ENCODE peak calls at places on chromosome 15, in seven cellular contexts. One of them, this sample, is unnamed.
A peak's percentile ranks its signal among the peaks of the same experiment; 100 is the strongest.

GRCh38 chr15:84791763-84792162 is 25.4 kb upstream of the ALPK3 start:
- DNase-seq in left ventricle myocardium inferior: no peak
- DNase-seq in osteoblast: peak; percentile 60
- DNase-seq in transverse colon: no peak
- DNase-seq in cardiac muscle cell: peak; percentile 21
- DNase-seq in psoas muscle: no peak
- DNase-seq in CD8-positive, alpha-beta T cell: no peak
- DNase-seq in this sample: no peak

GRCh38 chr15:91919014-91919534 is 65.6 kb downstream of the SLCO3A1 start:
- DNase-seq in psoas muscle: no peak
- DNase-seq in transverse colon: no peak
- DNase-seq in CD8-positive, alpha-beta T cell: no peak
- DNase-seq in osteoblast: peak; percentile 55
- DNase-seq in cardiac muscle cell: no peak
- DNase-seq in left ventricle myocardium inferior: peak; percentile 78
- DNase-seq in this sample: no peak

GRCh38 chr15:81887913-81888312 is 157.9 kb downstream of the MEX3B start:
- DNase-seq in psoas muscle: no peak
- DNase-seq in CD8-positive, alpha-beta T cell: no peak
- DNase-seq in osteoblast: no peak
- DNase-seq in cardiac muscle cell: peak; percentile 47
- DNase-seq in left ventricle myocardium inferior: no peak
- DNase-seq in transverse colon: no peak
- DNase-seq in this sample: no peak

GRCh38 chr15:59380902-59381610 is 8.4 kb upstream of the MYO1E start:
- DNase-seq in CD8-positive, alpha-beta T cell: no peak
- DNase-seq in cardiac muscle cell: no peak
- DNase-seq in psoas muscle: no peak
- DNase-seq in osteoblast: no peak
- DNase-seq in transverse colon: peak; percentile 20
- DNase-seq in left ventricle myocardium inferior: no peak
- DNase-seq in this sample: no peak

GRCh38 chr15:25775317-25775912 is 87.7 kb downstream of the ATP10A start:
- DNase-seq in osteoblast: peak; percentile 93
- DNase-seq in cardiac muscle cell: peak; percentile 53
- DNase-seq in CD8-positive, alpha-beta T cell: no peak
- DNase-seq in left ventricle myocardium inferior: peak; percentile 75
- DNase-seq in transverse colon: peak; percentile 26
- DNase-seq in psoas muscle: peak; percentile 70
- DNase-seq in this sample: no peak

GRCh38 chr15:56739964-56740640 is 6.8 kb upstream of the ZNF280D start:
- DNase-seq in left ventricle myocardium inferior: no peak
- DNase-seq in psoas muscle: no peak
- DNase-seq in osteoblast: no peak
- DNase-seq in cardiac muscle cell: no peak
- DNase-seq in transverse colon: no peak
- DNase-seq in CD8-positive, alpha-beta T cell: no peak
- DNase-seq in this sample: peak; percentile 23

GRCh38 chr15:61992518-61992917 is 67.7 kb downstream of the VPS13C start:
- DNase-seq in psoas muscle: no peak
- DNase-seq in transverse colon: no peak
- DNase-seq in osteoblast: no peak
- DNase-seq in cardiac muscle cell: no peak
- DNase-seq in CD8-positive, alpha-beta T cell: no peak
- DNase-seq in left ventricle myocardium inferior: no peak
- DNase-seq in this sample: no peak

GRCh38 chr15:81098349-81098748 is 35.7 kb upstream of the CFAP161 start:
- DNase-seq in CD8-positive, alpha-beta T cell: no peak
- DNase-seq in psoas muscle: no peak
- DNase-seq in cardiac muscle cell: no peak
- DNase-seq in transverse colon: no peak
- DNase-seq in osteoblast: no peak
- DNase-seq in left ventricle myocardium inferior: no peak
- DNase-seq in this sample: no peak

GRCh38 chr15:36766449-36766848 is 187.0 kb downstream of the CDIN1 start:
- DNase-seq in psoas muscle: no peak
- DNase-seq in left ventricle myocardium inferior: no peak
- DNase-seq in cardiac muscle cell: no peak
- DNase-seq in osteoblast: no peak
- DNase-seq in CD8-positive, alpha-beta T cell: no peak
- DNase-seq in transverse colon: no peak
- DNase-seq in this sample: no peak

GRCh38 chr15:83305696-83306291 is 21.3 kb upstream of the BNC1 start:
- DNase-seq in left ventricle myocardium inferior: no peak
- DNase-seq in transverse colon: no peak
- DNase-seq in cardiac muscle cell: peak; percentile 37
- DNase-seq in CD8-positive, alpha-beta T cell: no peak
- DNase-seq in psoas muscle: no peak
- DNase-seq in osteoblast: peak; percentile 62
- DNase-seq in this sample: no peak

GRCh38 chr15:52097176-52097575 is 15.4 kb downstream of the BCL2L10 start:
- DNase-seq in CD8-positive, alpha-beta T cell: no peak
- DNase-seq in cardiac muscle cell: peak; percentile 58
- DNase-seq in transverse colon: no peak
- DNase-seq in osteoblast: no peak
- DNase-seq in left ventricle myocardium inferior: no peak
- DNase-seq in psoas muscle: no peak
- DNase-seq in this sample: no peak

DNA sequence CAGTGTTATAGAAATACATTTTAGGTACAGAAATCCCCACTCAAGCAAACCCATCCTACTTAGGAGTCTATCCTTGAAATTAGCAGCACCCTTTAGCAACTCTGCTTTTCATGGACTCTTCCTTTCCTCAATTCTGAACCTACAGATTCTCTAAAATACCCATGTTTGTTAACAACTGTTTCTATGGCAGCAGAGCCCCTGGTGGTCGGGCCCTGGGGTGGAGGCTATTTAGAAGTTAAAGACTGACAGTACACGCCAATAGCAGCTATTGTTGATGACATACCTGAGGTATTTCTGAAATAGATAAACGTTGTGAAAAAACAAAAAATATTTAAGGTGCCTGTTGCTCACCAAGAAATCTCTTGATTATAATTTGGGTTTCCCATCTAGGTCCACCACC is 23.4 kb upstream of the NRG4 start:
- DNase-seq in left ventricle myocardium inferior: no peak
- DNase-seq in osteoblast: no peak
- DNase-seq in psoas muscle: no peak
- DNase-seq in cardiac muscle cell: no peak
- DNase-seq in CD8-positive, alpha-beta T cell: no peak
- DNase-seq in transverse colon: no peak
- DNase-seq in this sample: no peak
- TF ChIP-seq CTCF in left ventricle myocardium inferior: no peak
- TF ChIP-seq CTCF in osteoblast: no peak
- TF ChIP-seq CTCF in psoas muscle: no peak
- TF ChIP-seq CTCF in cardiac muscle cell: no peak
- TF ChIP-seq CTCF in CD8-positive, alpha-beta T cell: no peak
- TF ChIP-seq CTCF in transverse colon: no peak
- TF ChIP-seq CTCF in this sample: no peak

GRCh38 chr15:55673287-55673686 is 69.7 kb downstream of the PRTG start:
- DNase-seq in CD8-positive, alpha-beta T cell: no peak
- DNase-seq in cardiac muscle cell: no peak
- DNase-seq in transverse colon: no peak
- DNase-seq in psoas muscle: no peak
- DNase-seq in osteoblast: no peak
- DNase-seq in left ventricle myocardium inferior: no peak
- DNase-seq in this sample: no peak
- H3K4me1 ChIP-seq in CD8-positive, alpha-beta T cell: no peaks in the 10 kb centered on the region
- H3K4me1 ChIP-seq in cardiac muscle cell: peaks cover 37% of the 10 kb centered on the region
- H3K4me1 ChIP-seq in transverse colon: no peaks in the 10 kb centered on the region
- H3K4me1 ChIP-seq in psoas muscle: no peaks in the 10 kb centered on the region
- H3K4me1 ChIP-seq in osteoblast: no peaks in the 10 kb centered on the region
- H3K4me1 ChIP-seq in left ventricle myocardium inferior: no peaks in the 10 kb centered on the region
- H3K4me1 ChIP-seq in this sample: no peaks in the 10 kb centered on the region

DNA sequence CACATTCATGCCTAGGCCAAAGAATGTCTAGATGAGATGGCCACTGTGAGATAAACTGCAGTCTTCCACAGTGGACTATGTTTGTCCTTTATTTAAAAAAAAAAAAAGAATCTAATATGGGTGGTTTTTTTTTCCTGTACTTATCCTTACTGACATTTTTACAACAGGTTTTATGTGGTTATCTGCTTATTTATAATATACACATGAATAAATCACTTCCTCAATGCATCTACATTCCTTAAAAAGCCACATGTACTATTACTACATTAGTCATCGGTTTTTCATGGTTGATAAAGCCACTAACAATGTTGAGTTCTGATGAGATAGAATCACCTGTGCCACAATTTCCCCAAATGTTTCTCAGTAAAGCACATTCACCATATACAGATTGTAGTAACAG is 341.3 kb upstream of the THBS1 start:
- DNase-seq in psoas muscle: no peak
- DNase-seq in left ventricle myocardium inferior: no peak
- DNase-seq in CD8-positive, alpha-beta T cell: no peak
- DNase-seq in osteoblast: no peak
- DNase-seq in transverse colon: no peak
- DNase-seq in cardiac muscle cell: no peak
- DNase-seq in this sample: no peak
- H3K27ac ChIP-seq in psoas muscle: no peak overlapping the region
- H3K27ac ChIP-seq in left ventricle myocardium inferior: no peak overlapping the region
- H3K27ac ChIP-seq in CD8-positive, alpha-beta T cell: no peak overlapping the region
- H3K27ac ChIP-seq in osteoblast: peak overlapping the region; percentile 44
- H3K27ac ChIP-seq in transverse colon: no peak overlapping the region
- H3K27ac ChIP-seq in cardiac muscle cell: no peak overlapping the region
- H3K27ac ChIP-seq in this sample: no peak overlapping the region

DNA sequence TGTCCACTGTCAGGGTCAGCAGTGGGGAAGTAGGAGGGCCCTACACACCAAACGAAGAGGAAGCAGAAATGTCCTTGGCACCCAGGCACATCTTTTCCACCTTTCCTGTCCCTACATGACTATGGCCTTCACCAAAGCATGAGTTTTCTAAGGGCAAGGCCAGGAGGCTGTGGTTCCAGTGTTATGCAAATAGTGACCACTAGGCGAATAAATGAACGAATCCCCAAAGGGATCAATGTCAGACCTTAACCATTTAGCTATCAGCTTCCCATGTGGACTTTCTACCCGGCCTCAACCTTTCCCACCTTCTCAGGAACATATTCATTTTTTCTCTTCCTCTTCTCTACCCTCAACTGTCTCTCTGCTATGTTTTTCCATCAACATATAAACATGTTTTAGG is 63.1 kb downstream of the NTRK3 start:
- DNase-seq in osteoblast: no peak
- DNase-seq in psoas muscle: no peak
- DNase-seq in transverse colon: no peak
- DNase-seq in cardiac muscle cell: no peak
- DNase-seq in CD8-positive, alpha-beta T cell: no peak
- DNase-seq in left ventricle myocardium inferior: no peak
- DNase-seq in this sample: no peak
- TF ChIP-seq CTCF in osteoblast: no peak
- TF ChIP-seq CTCF in psoas muscle: no peak
- TF ChIP-seq CTCF in transverse colon: no peak
- TF ChIP-seq CTCF in cardiac muscle cell: no peak
- TF ChIP-seq CTCF in CD8-positive, alpha-beta T cell: no peak
- TF ChIP-seq CTCF in left ventricle myocardium inferior: no peak
- TF ChIP-seq CTCF in this sample: no peak

DNA sequence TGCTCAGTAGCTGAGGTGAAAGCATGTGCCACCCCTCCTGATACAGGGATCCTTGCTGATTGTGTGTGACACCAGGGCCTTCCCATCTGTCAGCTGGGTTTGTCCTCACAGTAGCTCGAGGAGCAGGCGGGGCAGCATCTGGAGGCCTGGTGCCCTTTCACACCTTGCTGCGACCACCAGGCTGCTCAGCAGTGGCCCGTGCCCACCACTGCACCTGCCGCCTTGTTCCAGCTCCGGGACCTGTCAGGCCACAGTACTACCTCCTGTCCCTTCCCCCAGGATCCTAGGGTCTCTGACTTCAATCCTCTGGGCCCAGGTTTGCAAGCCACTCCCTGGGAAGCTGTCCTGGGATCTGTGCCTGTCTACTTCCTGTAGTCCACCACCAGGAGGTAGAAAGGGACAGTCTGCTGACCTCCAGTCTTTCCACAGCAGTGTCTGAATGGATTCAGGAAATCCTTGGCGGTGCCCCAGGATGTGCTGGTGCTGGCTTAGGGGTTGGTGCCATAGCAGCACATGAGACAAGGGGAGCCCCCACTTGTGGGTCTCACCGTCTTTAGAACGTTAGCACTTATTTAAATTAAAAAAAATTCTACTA is 27.5 kb downstream of the APBA2 start:
- DNase-seq in CD8-positive, alpha-beta T cell: no peak
- DNase-seq in left ventricle myocardium inferior: no peak
- DNase-seq in transverse colon: no peak
- DNase-seq in osteoblast: no peak
- DNase-seq in cardiac muscle cell: peak; percentile 9
- DNase-seq in psoas muscle: no peak
- DNase-seq in this sample: no peak
- H3K4me1 ChIP-seq in CD8-positive, alpha-beta T cell: peaks cover 77% of the 10 kb centered on the region
- H3K4me1 ChIP-seq in left ventricle myocardium inferior: no peaks in the 10 kb centered on the region
- H3K4me1 ChIP-seq in transverse colon: no peaks in the 10 kb centered on the region
- H3K4me1 ChIP-seq in osteoblast: no peaks in the 10 kb centered on the region
- H3K4me1 ChIP-seq in cardiac muscle cell: no peaks in the 10 kb centered on the region
- H3K4me1 ChIP-seq in psoas muscle: no peaks in the 10 kb centered on the region
- H3K4me1 ChIP-seq in this sample: no peaks in the 10 kb centered on the region

GRCh38 chr15:47326934-47327333 is 390.4 kb upstream of the SEMA6D start:
- DNase-seq in left ventricle myocardium inferior: no peak
- DNase-seq in CD8-positive, alpha-beta T cell: no peak
- DNase-seq in osteoblast: no peak
- DNase-seq in psoas muscle: no peak
- DNase-seq in transverse colon: no peak
- DNase-seq in cardiac muscle cell: no peak
- DNase-seq in this sample: no peak
- H3K27ac ChIP-seq in left ventricle myocardium inferior: no peak overlapping the region
- H3K27ac ChIP-seq in CD8-positive, alpha-beta T cell: no peak overlapping the region
- H3K27ac ChIP-seq in osteoblast: no peak overlapping the region
- H3K27ac ChIP-seq in psoas muscle: no peak overlapping the region
- H3K27ac ChIP-seq in transverse colon: no peak overlapping the region
- H3K27ac ChIP-seq in cardiac muscle cell: peak overlapping the region; percentile 75
- H3K27ac ChIP-seq in this sample: no peak overlapping the region

GRCh38 chr15:49622561-49622960 is 1.7 kb downstream of the DTWD1 start:
- DNase-seq in left ventricle myocardium inferior: no peak
- DNase-seq in osteoblast: no peak
- DNase-seq in psoas muscle: no peak
- DNase-seq in transverse colon: no peak
- DNase-seq in CD8-positive, alpha-beta T cell: no peak
- DNase-seq in cardiac muscle cell: peak; percentile 58
- DNase-seq in this sample: no peak
- TF ChIP-seq CTCF in left ventricle myocardium inferior: no peak
- TF ChIP-seq CTCF in osteoblast: peak; percentile 33
- TF ChIP-seq CTCF in psoas muscle: no peak
- TF ChIP-seq CTCF in transverse colon: no peak
- TF ChIP-seq CTCF in CD8-positive, alpha-beta T cell: no peak
- TF ChIP-seq CTCF in cardiac muscle cell: peak; percentile 29
- TF ChIP-seq CTCF in this sample: no peak

GRCh38 chr15:63197626-63198025 is 8.2 kb downstream of the RAB8B start:
- DNase-seq in left ventricle myocardium inferior: no peak
- DNase-seq in psoas muscle: no peak
- DNase-seq in CD8-positive, alpha-beta T cell: no peak
- DNase-seq in osteoblast: no peak
- DNase-seq in cardiac muscle cell: no peak
- DNase-seq in transverse colon: no peak
- DNase-seq in this sample: no peak
- H3K4me1 ChIP-seq in left ventricle myocardium inferior: peaks cover 74% of the 10 kb centered on the region
- H3K4me1 ChIP-seq in psoas muscle: peaks cover 9% of the 10 kb centered on the region
- H3K4me1 ChIP-seq in CD8-positive, alpha-beta T cell: peaks cover 91% of the 10 kb centered on the region
- H3K4me1 ChIP-seq in osteoblast: peaks cover 14% of the 10 kb centered on the region
- H3K4me1 ChIP-seq in cardiac muscle cell: peaks cover 26% of the 10 kb centered on the region
- H3K4me1 ChIP-seq in transverse colon: peaks cover 4% of the 10 kb centered on the region
- H3K4me1 ChIP-seq in this sample: peaks cover 37% of the 10 kb centered on the region

GRCh38 chr15:39498642-39499041 is 82.2 kb upstream of the THBS1 start:
- DNase-seq in CD8-positive, alpha-beta T cell: no peak
- DNase-seq in osteoblast: peak; percentile 26
- DNase-seq in cardiac muscle cell: peak; percentile 64
- DNase-seq in left ventricle myocardium inferior: no peak
- DNase-seq in transverse colon: no peak
- DNase-seq in psoas muscle: no peak
- DNase-seq in this sample: no peak
- H3K27ac ChIP-seq in CD8-positive, alpha-beta T cell: no peak overlapping the region
- H3K27ac ChIP-seq in osteoblast: peak overlapping the region; percentile 24
- H3K27ac ChIP-seq in cardiac muscle cell: no peak overlapping the region
- H3K27ac ChIP-seq in left ventricle myocardium inferior: no peak overlapping the region
- H3K27ac ChIP-seq in transverse colon: peak overlapping the region; percentile 43
- H3K27ac ChIP-seq in psoas muscle: no peak overlapping the region
- H3K27ac ChIP-seq in this sample: no peak overlapping the region